ENCODE peak calls at places on chromosome 5, in eight cellular contexts. S, Q, Z, M, Y, U, O and T are unnamed samples. For H3K36me3, the result is how much of the 10 kb centered on the place peaks cover.

GRCh38 chr5:152246401-152246800 is 158.7 kb downstream of the NMUR2 start:
- DNase-seq in S (no peak), Q (peak), Z (peak), M (no peak), Y (peak), U (peak), O (peak), T (peak)

GRCh38 chr5:78555870-78556269 is 92.7 kb downstream of the LHFPL2 start:
- DNase-seq in S (no peak), Q (no peak), Z (peak), M (no peak), Y (no peak), U (no peak), O (no peak), T (no peak)

GRCh38 chr5:24068507-24068906 is 561.1 kb downstream of the PRDM9 start:
- DNase-seq in S (no peak), Q (no peak), Z (no peak), M (no peak), Y (no peak), U (no peak), O (no peak), T (peak)

GRCh38 chr5:142482207-142482606 is 157.4 kb upstream of the SPRY4 start:
- DNase-seq in S (no peak), Q (no peak), Z (no peak), M (no peak), Y (no peak), U (no peak), O (no peak), T (no peak)

GRCh38 chr5:143566139-143566538 is 162.7 kb upstream of the NR3C1 start:
- DNase-seq in S (no peak), Q (no peak), Z (no peak), M (no peak), Y (no peak), U (no peak), O (no peak), T (no peak)

GRCh38 chr5:126338516-126339153 is 84.6 kb upstream of the GRAMD2B start:
- DNase-seq in S (no peak), Q (no peak), Z (no peak), M (no peak), Y (no peak), U (no peak), O (no peak), T (no peak)

GRCh38 chr5:120122711-120123110 is 341.4 kb upstream of the PRR16 start:
- DNase-seq in S (no peak), Q (no peak), Z (no peak), M (no peak), Y (no peak), U (no peak), O (no peak), T (no peak)

GRCh38 chr5:174418809-174419522 is 305.4 kb upstream of the MSX2 start:
- DNase-seq in S (peak), Q (peak), Z (no peak), M (peak), Y (peak), U (peak), O (peak), T (no peak)

GRCh38 chr5:174287761-174288160 is 242.3 kb downstream of the NSG2 start:
- DNase-seq in S (no peak), Q (no peak), Z (no peak), M (no peak), Y (no peak), U (no peak), O (no peak), T (no peak)

GRCh38 chr5:10310073-10310779 is 2.5 kb upstream of the CMBL start:
- DNase-seq in S (no peak), Q (peak), Z (no peak), M (peak), Y (no peak), U (no peak), O (peak), T (peak)

GRCh38 chr5:15021286-15022046 is 149.9 kb upstream of the ANKH start:
- DNase-seq in S (no peak), Q (peak), Z (no peak), M (no peak), Y (no peak), U (no peak), O (peak), T (peak)

GRCh38 chr5:138597660-138598400 is 22.6 kb upstream of the HSPA9 start:
- DNase-seq in S (no peak), Q (no peak), Z (no peak), M (no peak), Y (no peak), U (no peak), O (peak), T (no peak)

GRCh38 chr5:135307143-135307903 is 91.7 kb downstream of the MACROH2A1 start:
- DNase-seq in S (no peak), Q (peak), Z (no peak), M (no peak), Y (peak), U (peak), O (no peak), T (no peak)

GRCh38 chr5:158942217-158942616 is 157.5 kb downstream of the EBF1 start:
- DNase-seq in S (no peak), Q (no peak), Z (no peak), M (no peak), Y (no peak), U (no peak), O (peak), T (no peak)

GRCh38 chr5:5018560-5018935 is 121.6 kb upstream of the ADAMTS16 start:
- DNase-seq in S (no peak), Q (no peak), Z (no peak), M (no peak), Y (no peak), U (no peak), O (peak), T (peak)

GRCh38 chr5:179223961-179224360 is 121.3 kb downstream of the ADAMTS2 start:
- DNase-seq in S (no peak), Q (no peak), Z (no peak), M (no peak), Y (no peak), U (no peak), O (no peak), T (no peak)

GRCh38 chr5:37662789-37663475 is 176.9 kb downstream of the GDNF start:
- DNase-seq in S (no peak), Q (no peak), Z (no peak), M (no peak), Y (no peak), U (no peak), O (peak), T (no peak)

GRCh38 chr5:73266925-73267775 is 94.2 kb downstream of the TMEM174 start:
- DNase-seq in S (no peak), Q (no peak), Z (no peak), M (no peak), Y (peak), U (no peak), O (peak), T (no peak)

GRCh38 chr5:13664377-13664776 is 280.1 kb downstream of the DNAH5 start:
- DNase-seq in S (no peak), Q (no peak), Z (no peak), M (no peak), Y (no peak), U (no peak), O (peak), T (peak)

GRCh38 chr5:55674340-55674739 is 37.8 kb downstream of the SLC38A9 start:
- DNase-seq in S (no peak), Q (no peak), Z (no peak), M (no peak), Y (no peak), U (no peak), O (no peak), T (no peak)

GRCh38 chr5:62029303-62029702 is 276.7 kb upstream of the KIF2A start:
- DNase-seq in S (no peak), Q (no peak), Z (no peak), M (no peak), Y (no peak), U (no peak), O (peak), T (peak)

GRCh38 chr5:36605241-36605640 is 1.2 kb upstream of the SLC1A3 start:
- DNase-seq in S (no peak), Q (no peak), Z (no peak), M (no peak), Y (no peak), U (no peak), O (peak), T (no peak)

GRCh38 chr5:36606437-36607113 is at the start of gene SLC1A3:
- DNase-seq in S (no peak), Q (peak), Z (no peak), M (peak), Y (peak), U (peak), O (peak), T (peak)

GRCh38 chr5:36607114-36607561 is 732 bp downstream of the SLC1A3 start:
- DNase-seq in S (no peak), Q (peak), Z (no peak), M (peak), Y (peak), U (peak), O (peak), T (peak)

GRCh38 chr5:36607838-36608783 is 1.7 kb downstream of the SLC1A3 start:
- DNase-seq in S (no peak), Q (peak), Z (no peak), M (no peak), Y (no peak), U (no peak), O (peak), T (peak)

DNA sequence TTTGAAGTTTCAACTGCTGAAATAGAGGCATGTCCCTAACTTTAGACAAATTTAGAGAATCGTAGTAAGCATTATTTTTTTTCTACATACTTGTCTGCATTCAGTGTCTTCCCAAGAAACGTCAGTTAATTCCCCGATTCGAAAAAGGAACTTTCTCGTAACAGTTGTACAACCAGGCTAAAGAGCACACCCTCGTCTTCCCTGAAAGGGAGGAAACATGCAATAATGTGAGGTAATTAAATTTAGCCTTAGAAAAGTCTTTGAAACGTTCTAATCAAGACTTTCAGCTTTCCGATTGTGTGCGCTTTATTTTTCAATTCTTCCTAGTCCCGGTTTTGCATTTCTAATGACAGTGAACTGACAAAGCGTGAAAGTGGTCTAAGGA is 362 bp upstream of the SLC1A3 start:
- DNase-seq in S (no peak), Q (no peak), Z (no peak), M (no peak), Y (no peak), U (no peak), O (peak), T (no peak)
- H3K4me3 ChIP-seq in S (peak), Q (peak), Z (peak), M (peak), Y (peak), U (peak), O (peak), T (peak)

DNA sequence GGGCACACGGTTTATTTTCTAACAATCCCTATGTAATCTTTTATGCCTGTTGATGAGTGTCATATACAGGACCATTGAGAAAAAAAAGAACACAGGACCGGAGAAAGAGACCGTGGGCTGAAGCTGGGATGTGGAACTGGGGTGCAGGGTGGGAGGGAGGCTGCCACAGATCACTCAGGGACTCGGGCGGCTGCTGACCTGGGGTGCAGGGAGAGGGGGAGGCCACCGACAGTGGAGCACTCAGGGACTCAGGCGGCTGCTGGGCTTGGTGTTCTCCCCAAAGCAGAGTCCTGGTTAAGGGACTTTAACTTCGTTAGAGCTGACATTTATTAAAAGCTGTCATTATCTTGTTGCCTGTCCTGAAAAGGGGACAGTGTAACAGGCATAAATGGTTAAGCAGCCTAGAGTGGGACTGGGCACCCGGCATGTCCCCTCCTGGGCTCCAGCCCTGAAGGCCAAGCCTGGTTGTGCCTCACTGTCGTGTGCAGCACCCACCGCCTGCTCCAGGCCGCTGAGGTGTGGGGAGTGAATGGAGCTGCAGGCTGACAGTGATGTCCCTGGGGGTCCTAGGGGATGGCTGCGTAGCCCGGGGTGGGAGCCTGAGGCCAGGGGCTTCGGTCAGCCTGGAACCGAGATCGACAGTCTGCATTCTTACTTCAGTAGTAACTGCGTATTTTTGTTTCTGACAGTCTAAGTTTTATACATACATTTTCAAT is 14.0 kb downstream of the NDUFS6 start:
- DNase-seq in S (no peak), Q (no peak), Z (no peak), M (no peak), Y (no peak), U (no peak), O (no peak), T (no peak)
- TF ChIP-seq EZH2phosphoT487 in S (no peak), Q (no peak), Z (no peak), M (no peak), Y (no peak), U (no peak), O (no peak), T (no peak)

GRCh38 chr5:87404359-87404758 is 8.4 kb downstream of the CCNH start:
- DNase-seq in S (no peak), Q (no peak), Z (no peak), M (no peak), Y (no peak), U (no peak), O (no peak), T (no peak)
- H3K36me3 ChIP-seq in S (half or more), Q (under half), Z (half or more), M (half or more), Y (under half), U (half or more), O (half or more), T (half or more)

DNA sequence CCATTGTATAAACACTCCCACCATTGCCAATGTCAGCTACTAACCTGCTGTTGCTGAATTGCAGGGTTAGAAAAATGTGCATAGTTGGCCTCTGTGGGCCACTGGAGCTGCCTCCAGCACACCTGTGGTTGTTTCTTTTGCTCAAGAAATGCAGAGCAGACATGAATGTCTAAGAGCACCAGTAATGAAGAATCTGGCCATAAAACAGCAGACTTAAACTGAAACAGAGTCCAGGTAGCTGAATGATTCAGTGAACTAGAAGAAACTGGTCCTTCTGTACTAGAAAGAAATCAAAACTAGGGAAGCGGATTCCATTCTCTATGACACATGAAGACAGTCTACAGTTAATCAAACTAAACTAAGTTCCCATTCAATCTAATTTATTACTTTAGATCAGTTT is 48.2 kb downstream of the NUDT12 start:
- DNase-seq in S (no peak), Q (no peak), Z (no peak), M (no peak), Y (no peak), U (no peak), O (no peak), T (no peak)
- H3K4me3 ChIP-seq in S (no peak), Q (no peak), Z (no peak), M (no peak), Y (no peak), U (no peak), O (no peak), T (no peak)